ENCODE peak calls at places on chromosome 15, in six cellular contexts. One of them, this sample, is unnamed.

GRCh38 chr15:52306270-52306669 is 10.7 kb upstream of the MYO5C start:
- DNase-seq in AG08396: peak
- DNase-seq in G401: no peak
- DNase-seq in Ammon's horn: no peak
- DNase-seq in mucosa of descending colon: no peak
- DNase-seq in D341Med: no peak
- DNase-seq in this sample: no peak

GRCh38 chr15:52334491-52335160 is 39.0 kb upstream of the MYO5C start:
- DNase-seq in AG08396: no peak
- DNase-seq in G401: no peak
- DNase-seq in Ammon's horn: no peak
- DNase-seq in mucosa of descending colon: no peak
- DNase-seq in D341Med: no peak
- DNase-seq in this sample: no peak

GRCh38 chr15:25241241-25241801 is 197.5 kb downstream of the UBE3A start:
- DNase-seq in AG08396: no peak
- DNase-seq in G401: no peak
- DNase-seq in Ammon's horn: no peak
- DNase-seq in mucosa of descending colon: peak
- DNase-seq in D341Med: no peak
- DNase-seq in this sample: no peak

GRCh38 chr15:62021991-62022600 is 38.2 kb downstream of the VPS13C start:
- DNase-seq in AG08396: no peak
- DNase-seq in G401: no peak
- DNase-seq in Ammon's horn: no peak
- DNase-seq in mucosa of descending colon: no peak
- DNase-seq in D341Med: peak
- DNase-seq in this sample: no peak

GRCh38 chr15:101478701-101479341 is 10.7 kb downstream of the PCSK6 start:
- DNase-seq in AG08396: no peak
- DNase-seq in G401: no peak
- DNase-seq in Ammon's horn: no peak
- DNase-seq in mucosa of descending colon: no peak
- DNase-seq in D341Med: peak
- DNase-seq in this sample: no peak

GRCh38 chr15:98700501-98700900 is 52.2 kb downstream of the IGF1R start:
- DNase-seq in AG08396: no peak
- DNase-seq in G401: no peak
- DNase-seq in Ammon's horn: no peak
- DNase-seq in mucosa of descending colon: no peak
- DNase-seq in D341Med: peak
- DNase-seq in this sample: no peak

GRCh38 chr15:60890361-60890991 is 338.6 kb downstream of the RORA start:
- DNase-seq in AG08396: no peak
- DNase-seq in G401: no peak
- DNase-seq in Ammon's horn: no peak
- DNase-seq in mucosa of descending colon: no peak
- DNase-seq in D341Med: no peak
- DNase-seq in this sample: no peak

GRCh38 chr15:29208352-29208751 is 61.3 kb downstream of the NSMCE3 start:
- DNase-seq in AG08396: no peak
- DNase-seq in G401: no peak
- DNase-seq in Ammon's horn: peak
- DNase-seq in mucosa of descending colon: no peak
- DNase-seq in D341Med: no peak
- DNase-seq in this sample: no peak

GRCh38 chr15:38072007-38072506 is 137.6 kb downstream of the TMCO5A start:
- DNase-seq in AG08396: no peak
- DNase-seq in G401: no peak
- DNase-seq in Ammon's horn: no peak
- DNase-seq in mucosa of descending colon: no peak
- DNase-seq in D341Med: no peak
- DNase-seq in this sample: no peak

GRCh38 chr15:43958894-43959330 is 132.1 kb downstream of the WDR76 start:
- DNase-seq in AG08396: peak
- DNase-seq in G401: peak
- DNase-seq in Ammon's horn: peak
- DNase-seq in mucosa of descending colon: no peak
- DNase-seq in D341Med: no peak
- DNase-seq in this sample: no peak

GRCh38 chr15:40296561-40297230 is 11.0 kb downstream of the PLCB2 start:
- DNase-seq in AG08396: no peak
- DNase-seq in G401: no peak
- DNase-seq in Ammon's horn: no peak
- DNase-seq in mucosa of descending colon: peak
- DNase-seq in D341Med: no peak
- DNase-seq in this sample: no peak

GRCh38 chr15:88908697-88909621 is 4.2 kb downstream of the MFGE8 start:
- DNase-seq in AG08396: peak
- DNase-seq in G401: no peak
- DNase-seq in Ammon's horn: no peak
- DNase-seq in mucosa of descending colon: no peak
- DNase-seq in D341Med: no peak
- DNase-seq in this sample: no peak

GRCh38 chr15:90829942-90830440 is 38.4 kb upstream of the FURIN start:
- DNase-seq in AG08396: no peak
- DNase-seq in G401: no peak
- DNase-seq in Ammon's horn: peak
- DNase-seq in mucosa of descending colon: no peak
- DNase-seq in D341Med: no peak
- DNase-seq in this sample: no peak

GRCh38 chr15:39028069-39028468 is 463.5 kb upstream of the RASGRP1 start:
- DNase-seq in AG08396: peak
- DNase-seq in G401: peak
- DNase-seq in Ammon's horn: no peak
- DNase-seq in mucosa of descending colon: no peak
- DNase-seq in D341Med: no peak
- DNase-seq in this sample: no peak